ENCODE peak calls at places on chromosome 16, in four cellular contexts. R, S, O and H are unnamed samples.

GRCh38 chr16:49089533-49089932 is 192.1 kb downstream of the CBLN1 start:
- DNase-seq in S (no peak), O (no peak), R (no peak), H (no peak)

GRCh38 chr16:73170587-73170986 is 122.7 kb upstream of the ZFHX3 start:
- DNase-seq in O (no peak), R (no peak), S (no peak), H (no peak)

GRCh38 chr16:53504161-53504663 is 1.2 kb upstream of the AKTIP start:
- DNase-seq in R (peak), S (peak), O (peak), H (no peak)

GRCh38 chr16:11806721-11807120 is 9.7 kb upstream of the ZC3H7A start:
- DNase-seq in O (no peak), R (no peak), S (peak), H (no peak)

GRCh38 chr16:72963921-72964320 is 84.0 kb downstream of the ZFHX3 start:
- DNase-seq in S (peak), R (no peak), O (no peak), H (no peak)

GRCh38 chr16:28991687-28992086 is 6.8 kb downstream of the LAT start:
- DNase-seq in S (no peak), R (no peak), O (no peak), H (no peak)

GRCh38 chr16:57146735-57147134 is 39.1 kb downstream of the PSME3IP1 start:
- DNase-seq in S (no peak), R (no peak), O (no peak), H (no peak)

GRCh38 chr16:89330177-89330856 is 112.8 kb downstream of the ZNF778 start:
- DNase-seq in R (peak), O (no peak), S (peak), H (no peak)

GRCh38 chr16:85262558-85263196 is 150.4 kb upstream of the CIBAR2 start:
- DNase-seq in S (no peak), R (peak), O (peak), H (no peak)

DNA sequence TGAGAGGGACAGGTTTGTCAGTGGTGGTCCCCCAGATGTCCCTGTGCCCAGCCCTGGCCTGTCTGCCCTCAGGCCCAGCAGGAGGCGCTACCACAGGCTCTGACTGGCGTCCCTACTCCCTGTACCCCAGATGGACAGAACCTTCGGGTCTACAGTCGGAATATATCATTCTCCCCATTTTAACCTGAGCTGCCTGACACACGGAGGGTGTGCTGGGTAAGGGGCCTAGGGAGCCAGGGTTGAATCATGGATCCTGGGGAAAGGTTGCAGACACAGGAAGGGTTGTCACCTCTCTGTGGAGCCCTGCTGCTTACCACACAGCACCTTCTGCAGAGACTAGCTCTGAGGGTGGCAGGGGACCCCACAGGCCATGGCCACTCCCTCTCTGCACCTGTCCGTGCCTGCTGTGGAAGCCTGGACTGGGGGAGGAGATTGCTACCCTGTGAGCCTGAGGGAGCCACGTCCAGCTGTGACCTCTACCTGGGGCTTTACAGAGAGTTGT is 162.2 kb upstream of the ZNF267 start:
- DNase-seq in R (no peak), O (peak), S (no peak), H (no peak)
- TF ChIP-seq CTCF in R (no peak), O (no peak), S (no peak), H (no peak)

GRCh38 chr16:81633680-81634379 is 145.3 kb upstream of the PLCG2 start:
- DNase-seq in S (no peak), R (no peak), O (no peak), H (no peak)

GRCh38 chr16:81635336-81635947 is 143.6 kb upstream of the PLCG2 start:
- DNase-seq in S (no peak), R (no peak), O (no peak), H (no peak)

GRCh38 chr16:81632392-81633146 is 146.5 kb upstream of the PLCG2 start:
- DNase-seq in O (peak), R (peak), S (peak), H (peak)

GRCh38 chr16:81634380-81635121 is 144.5 kb upstream of the PLCG2 start:
- DNase-seq in O (no peak), S (no peak), R (no peak), H (no peak)

DNA sequence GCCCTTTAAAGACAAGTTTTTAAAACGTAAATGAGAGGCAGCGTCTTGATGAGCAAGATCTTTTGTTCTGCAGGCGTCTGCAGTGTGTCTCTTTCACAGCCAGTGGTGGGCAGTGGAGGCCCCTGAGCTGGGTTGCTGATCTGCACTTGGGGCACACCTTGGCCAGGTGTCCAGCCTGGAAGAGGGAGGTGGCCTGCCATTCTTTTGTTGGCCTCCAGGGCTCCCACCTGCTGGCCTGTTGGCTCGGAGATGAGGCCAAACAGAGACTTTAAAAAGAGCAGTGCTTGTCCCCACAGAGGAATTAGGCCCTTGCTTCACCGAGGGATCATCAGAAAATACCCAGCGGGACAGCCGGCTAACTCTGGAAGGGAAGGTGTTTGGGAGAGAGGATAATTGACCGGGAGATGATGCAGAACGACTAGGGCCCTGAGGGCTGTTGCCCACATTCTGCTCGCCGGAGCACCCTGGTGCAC is 145.9 kb upstream of the PLCG2 start:
- DNase-seq in R (no peak), S (no peak), O (no peak), H (no peak)
- TF ChIP-seq CTCF in R (no peak), S (no peak), O (no peak), H (no peak)

DNA sequence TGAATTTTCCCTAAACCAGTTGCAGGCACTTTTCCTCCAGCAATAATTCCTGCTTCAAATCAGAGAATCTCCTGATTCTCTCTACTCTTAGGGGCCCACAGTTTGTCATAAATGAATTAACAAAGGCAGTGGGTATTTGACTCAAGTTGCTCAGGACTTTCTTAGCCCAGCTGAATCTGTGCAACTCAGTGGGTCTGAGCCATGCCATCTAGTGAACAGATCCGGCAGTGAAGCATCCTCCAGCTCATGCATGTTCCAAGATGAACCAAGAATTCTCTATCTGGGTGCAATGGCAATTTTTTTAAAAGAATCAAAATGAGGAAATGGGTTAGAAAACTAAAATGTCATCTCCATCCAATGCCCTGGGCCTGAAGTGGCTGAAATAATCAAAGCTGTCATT is 575.2 kb upstream of the CDH11 start:
- DNase-seq in R (no peak), O (no peak), S (peak), H (no peak)
- TF ChIP-seq CTCF in R (no peak), O (no peak), S (peak), H (no peak)

GRCh38 chr16:2432286-2432685 is 3.0 kb downstream of the CCNF start:
- DNase-seq in S (no peak), O (no peak), R (no peak), H (no peak)
- TF ChIP-seq CTCF in S (no peak), O (no peak), R (no peak), H (no peak)

GRCh38 chr16:68995011-68995504 is 110.4 kb upstream of the HAS3 start:
- DNase-seq in S (peak), R (no peak), O (no peak), H (no peak)
- TF ChIP-seq CTCF in S (peak), R (no peak), O (no peak), H (no peak)

DNA sequence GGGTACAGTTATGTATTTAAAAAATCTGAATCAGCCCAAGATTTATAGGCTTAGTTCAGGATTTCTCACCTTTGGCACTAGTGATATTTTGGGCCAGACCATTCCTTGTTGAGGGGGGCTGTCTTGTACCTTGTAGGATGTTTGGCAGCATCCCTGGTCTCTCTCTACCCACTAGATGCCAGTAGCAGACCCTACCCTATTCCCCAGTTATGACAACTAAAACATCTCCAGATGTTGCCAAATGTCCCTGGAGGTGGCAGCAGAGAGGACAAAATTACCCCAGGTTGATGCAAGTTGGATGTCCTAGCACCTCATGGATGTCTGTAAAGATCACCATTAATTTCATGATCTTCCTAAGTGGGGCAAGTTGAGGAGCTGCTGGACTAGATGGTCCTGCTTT is 45.8 kb downstream of the SYT17 start:
- DNase-seq in R (no peak), O (no peak), S (no peak), H (no peak)
- TF ChIP-seq CTCF in R (no peak), O (no peak), S (no peak), H (no peak)